ENCODE peak calls at places on chromosomes 5 and 9, in nine cellular contexts. I is stimulated activated CD4-positive, alpha-beta T cell treated with anti-CD3 and anti-CD28 coated beads, Interleukin-2, amount 100 ng/mL, for 24 hours; W is activated effector memory CD4-positive, alpha-beta T cell treated with Interleukin-2 at 50 U/mL for 16 hours; L is NCI-H345; M is HTR-8/SVneo; Q is effector CD4-positive, alpha-beta T cell; O is naive B cell; E is A549; F is head of caudate nucleus. Z is an unnamed sample.

GRCh38 chr9:90783552-90783951 is 18.1 kb upstream of the SYK start:
- DNase-seq in W (no peak), I (no peak), E (no peak), F (no peak), L (no peak), Q (no peak), M (no peak), O (no peak), Z (no peak)

GRCh38 chr5:143023447-143024096 is 253.4 kb downstream of the ARHGAP26 start:
- DNase-seq in W (no peak), E (no peak), F (no peak), O (no peak), M (no peak), L (peak), I (peak), Q (no peak), Z (peak)

GRCh38 chr9:93052791-93053540 is 5.5 kb upstream of the SUSD3 start:
- DNase-seq in L (no peak), I (no peak), O (no peak), W (no peak), F (no peak), Q (no peak), M (no peak), E (no peak), Z (no peak)

GRCh38 chr5:40656766-40657165 is 22.9 kb upstream of the PTGER4 start:
- DNase-seq in M (no peak), I (no peak), W (no peak), F (no peak), L (no peak), Q (no peak), E (no peak), O (no peak), Z (no peak)

GRCh38 chr5:78109891-78110324 is 184.6 kb downstream of the AP3B1 start:
- DNase-seq in W (no peak), M (no peak), F (no peak), I (no peak), E (no peak), L (no peak), Q (no peak), O (peak), Z (no peak)

GRCh38 chr9:80134487-80134886 is 562.7 kb downstream of the TLE4 start:
- DNase-seq in L (no peak), M (no peak), F (no peak), E (no peak), Q (no peak), O (peak), W (no peak), I (no peak), Z (no peak)

GRCh38 chr5:1324301-1324700 is 20.6 kb downstream of the CLPTM1L start:
- DNase-seq in E (no peak), I (no peak), Q (no peak), F (no peak), O (no peak), M (no peak), L (no peak), W (no peak), Z (no peak)

GRCh38 chr9:133608881-133609280 is 308 bp downstream of the FAM163B start:
- DNase-seq in W (no peak), Q (no peak), E (no peak), M (no peak), L (no peak), F (no peak), I (no peak), O (no peak), Z (no peak)

GRCh38 chr9:16445141-16445920 is 425.1 kb downstream of the BNC2 start:
- DNase-seq in M (no peak), I (no peak), W (no peak), F (no peak), Q (no peak), L (peak), E (peak), O (no peak), Z (no peak)

GRCh38 chr5:171152382-171152781 is 156.7 kb upstream of the TLX3 start:
- DNase-seq in E (peak), F (no peak), Q (no peak), M (peak), O (no peak), I (no peak), L (no peak), W (no peak), Z (no peak)

GRCh38 chr5:40017151-40017550 is 592.4 kb upstream of the DAB2 start:
- DNase-seq in O (no peak), L (no peak), Q (no peak), I (no peak), M (no peak), F (no peak), W (no peak), E (no peak), Z (no peak)

GRCh38 chr5:177403194-177403825 is 2.8 kb upstream of the PFN3 start:
- DNase-seq in I (peak), F (peak), L (peak), W (peak), Q (peak), O (peak), E (peak), M (no peak), Z (peak)

GRCh38 chr9:3385871-3386270 is 139.9 kb downstream of the RFX3 start:
- DNase-seq in I (peak), F (no peak), Q (no peak), O (no peak), W (no peak), M (no peak), L (no peak), E (no peak), Z (peak)

GRCh38 chr9:551986-552930 is 289.2 kb upstream of the DMRT1 start:
- DNase-seq in F (no peak), Q (no peak), M (no peak), E (no peak), L (no peak), W (no peak), O (no peak), I (no peak), Z (no peak)

GRCh38 chr9:6843742-6844141 is 86.0 kb downstream of the KDM4C start:
- DNase-seq in M (no peak), E (no peak), W (no peak), L (no peak), F (no peak), O (no peak), Q (no peak), I (no peak), Z (no peak)

GRCh38 chr5:82221020-82221419 is 57.1 kb downstream of the RPS23 start:
- DNase-seq in Q (no peak), M (no peak), I (no peak), F (no peak), W (no peak), L (no peak), E (no peak), O (no peak), Z (no peak)

GRCh38 chr9:35791321-35791921 is at the start of gene NPR2:
- DNase-seq in Q (no peak), L (no peak), F (peak), O (no peak), E (no peak), I (no peak), M (no peak), W (no peak), Z (no peak)

GRCh38 chr9:81498576-81498975 is 190.8 kb downstream of the TLE1 start:
- DNase-seq in I (no peak), L (no peak), F (no peak), W (no peak), E (no peak), O (no peak), M (no peak), Q (no peak), Z (no peak)

GRCh38 chr5:1414311-1415058 is 30.8 kb downstream of the SLC6A3 start:
- DNase-seq in W (no peak), Q (no peak), F (no peak), E (peak), L (no peak), I (no peak), O (no peak), M (no peak), Z (no peak)

GRCh38 chr9:33225319-33226152 is 14.4 kb upstream of the SPINK4 start:
- DNase-seq in I (peak), Q (peak), E (peak), W (peak), O (peak), F (peak), M (peak), L (peak), Z (peak)

GRCh38 chr9:8468048-8468600 is 668.5 kb upstream of the DMAC1 start:
- DNase-seq in Q (no peak), E (no peak), O (no peak), L (no peak), I (no peak), W (no peak), F (no peak), M (no peak), Z (no peak)

GRCh38 chr5:151661968-151662732 is 24.6 kb downstream of the SPARC start:
- DNase-seq in M (no peak), W (no peak), F (no peak), E (no peak), O (no peak), I (no peak), L (no peak), Q (no peak), Z (no peak)

GRCh38 chr5:96904054-96904931 is 28.0 kb downstream of the ERAP2 start:
- DNase-seq in M (no peak), L (no peak), E (no peak), O (no peak), F (no peak), I (no peak), Q (no peak), W (no peak), Z (no peak)

GRCh38 chr5:57987552-57987951 is 472.3 kb downstream of the PLK2 start:
- DNase-seq in E (no peak), F (no peak), O (no peak), Q (no peak), I (no peak), L (no peak), M (no peak), W (no peak), Z (no peak)

GRCh38 chr9:127968717-127969383 is 11.9 kb downstream of the EEIG1 start:
- DNase-seq in M (no peak), E (peak), Q (no peak), O (no peak), L (peak), F (peak), W (no peak), I (no peak), Z (no peak)

GRCh38 chr5:169814522-169814921 is 165.8 kb downstream of the INSYN2B start:
- DNase-seq in L (no peak), F (no peak), Q (no peak), O (no peak), M (no peak), E (no peak), I (no peak), W (no peak), Z (no peak)

GRCh38 chr5:59174248-59174844 is 591.5 kb downstream of the RAB3C start:
- DNase-seq in M (peak), Q (peak), O (peak), I (no peak), F (peak), E (peak), W (no peak), L (peak), Z (no peak)

GRCh38 chr5:67773439-67773988 is 442.0 kb upstream of the PIK3R1 start:
- DNase-seq in L (no peak), O (no peak), Q (no peak), W (no peak), F (peak), M (no peak), I (no peak), E (no peak), Z (no peak)

GRCh38 chr9:86352440-86353106 is 1.6 kb downstream of the TUT7 start:
- DNase-seq in L (no peak), I (no peak), W (no peak), Q (peak), F (no peak), O (no peak), E (no peak), M (no peak), Z (no peak)

GRCh38 chr5:62461561-62461960 is 49.0 kb downstream of the IPO11 start:
- DNase-seq in M (no peak), F (no peak), Q (no peak), L (no peak), I (no peak), O (no peak), E (no peak), W (no peak), Z (no peak)

GRCh38 chr5:59622848-59623247 is 270.7 kb downstream of the PDE4D start:
- DNase-seq in E (no peak), M (no peak), F (no peak), W (no peak), L (no peak), O (no peak), I (no peak), Q (no peak), Z (no peak)

GRCh38 chr9:73155968-73156592 is 4.4 kb downstream of the ANXA1 start:
- DNase-seq in O (no peak), L (no peak), W (no peak), I (no peak), E (no peak), M (no peak), F (no peak), Q (no peak), Z (no peak)

GRCh38 chr5:158979749-158980521 is 119.8 kb downstream of the EBF1 start:
- DNase-seq in Q (no peak), M (peak), W (no peak), I (no peak), E (peak), F (peak), O (no peak), L (no peak), Z (no peak)

Z was measured in activated T-helper 2 cell treated with anti-CD3 and anti-CD28 coated beads, Interferon-gamma antibody, Interleukin-2, Interleukin-4, amounts not matched to agents 10 μg/mL and 5 μg/mL and 100 μg/mL, durations not matched to agents 14 hours and 24 hours and 36 hours.